ENCODE peak calls at places on chromosomes 4 and X, in seven cellular contexts. U is GM23338, T is left lung, L is breast epithelium, K is neural crest cell, C is GM13977, E is LNCaP clone FGC. F is an unnamed sample.
A peak's percentile ranks its signal among the peaks of the same experiment; 100 is the strongest.

GRCh38 chr4:25861422-25861926 is 1.3 kb downstream of the SEL1L3 start:
- DNase-seq in U (no peak), T (no peak), L (no peak), K (no peak), C (no peak), E (peak; percentile 17), F (no peak)

GRCh38 chr4:48681856-48682255 is 98.2 kb downstream of the FRYL start:
- DNase-seq in U (peak; percentile 41), T (no peak), L (no peak), K (no peak), C (peak; percentile 39), E (no peak), F (no peak)

GRCh38 chr4:7295201-7295916 is 103.0 kb downstream of the SORCS2 start:
- DNase-seq in U (no peak), T (peak; percentile 53), L (no peak), K (peak; percentile 38), C (no peak), E (no peak), F (no peak)

GRCh38 chr4:40486534-40486933 is 143.1 kb downstream of the RBM47 start:
- DNase-seq in U (no peak), T (no peak), L (no peak), K (no peak), C (no peak), E (no peak), F (no peak)

GRCh38 chr4:128707864-128708263 is 101.6 kb upstream of the JADE1 start:
- DNase-seq in U (no peak), T (no peak), L (no peak), K (no peak), C (no peak), E (no peak), F (no peak)

GRCh38 chr4:80101086-80101767 is 28.2 kb upstream of the ANTXR2 start:
- DNase-seq in U (no peak), T (no peak), L (no peak), K (no peak), C (no peak), E (no peak), F (no peak)

GRCh38 chr4:139267301-139267700 is 12.7 kb downstream of the MGARP start:
- DNase-seq in U (no peak), T (no peak), L (no peak), K (no peak), C (no peak), E (no peak), F (no peak)

GRCh38 chr4:158033416-158033863 is 139.4 kb downstream of the GASK1B start:
- DNase-seq in U (no peak), T (no peak), L (no peak), K (no peak), C (no peak), E (no peak), F (no peak)

GRCh38 chr4:144575181-144575580 is 70.8 kb upstream of the HHIP start:
- DNase-seq in U (peak; percentile 23), T (no peak), L (no peak), K (no peak), C (no peak), E (no peak), F (peak; percentile 10)

GRCh38 chr4:150385606-150386005 is 196.3 kb upstream of the MAB21L2 start:
- DNase-seq in U (peak; percentile 40), T (no peak), L (no peak), K (no peak), C (no peak), E (no peak), F (no peak)

GRCh38 chrX:132876933-132877332 is 81.5 kb downstream of the HS6ST2 start:
- DNase-seq in U (no peak), T (no peak), L (no peak), K (no peak), C (no peak), E (peak; percentile 26), F (no peak)

GRCh38 chrX:132875705-132876508 is 82.5 kb downstream of the HS6ST2 start:
- DNase-seq in U (peak; percentile 64), T (no peak), L (no peak), K (no peak), C (no peak), E (peak; percentile 38), F (no peak)

GRCh38 chrX:132877954-132878536 is 80.4 kb downstream of the HS6ST2 start:
- DNase-seq in U (no peak), T (no peak), L (no peak), K (no peak), C (no peak), E (no peak), F (peak; percentile 7)

GRCh38 chrX:132876509-132876837 is 82.0 kb downstream of the HS6ST2 start:
- DNase-seq in U (peak; percentile 64), T (no peak), L (no peak), K (no peak), C (no peak), E (no peak), F (no peak)
- TF ChIP-seq CTCF in U (no peak), T (no peak), L (no peak), K (no peak), C (no peak), E (no peak), F (no peak)

GRCh38 chr4:121655320-121656268 is 41.2 kb downstream of the ANXA5 start:
- DNase-seq in U (no peak), T (no peak), L (no peak), K (no peak), C (no peak), E (no peak), F (no peak)

GRCh38 chr4:121658125-121658524 is 38.7 kb downstream of the ANXA5 start:
- DNase-seq in U (no peak), T (no peak), L (no peak), K (no peak), C (no peak), E (no peak), F (no peak)

GRCh38 chr4:121653986-121654385 is 42.8 kb downstream of the ANXA5 start:
- DNase-seq in U (no peak), T (no peak), L (no peak), K (no peak), C (no peak), E (no peak), F (no peak)

GRCh38 chr4:121654738-121655137 is 42.0 kb downstream of the ANXA5 start:
- DNase-seq in U (no peak), T (no peak), L (no peak), K (no peak), C (peak; percentile 11), E (no peak), F (no peak)

GRCh38 chr4:121656269-121656641 is 40.5 kb downstream of the ANXA5 start:
- DNase-seq in U (peak; percentile 60), T (peak; percentile 37), L (no peak), K (peak; percentile 21), C (peak; percentile 5), E (peak; percentile 50), F (peak; percentile 51)
- TF ChIP-seq CTCF in U (peak; percentile 57), T (peak; percentile 29), L (peak; percentile 49), K (peak; percentile 61), C (peak; percentile 58), E (peak; percentile 67), F (peak; percentile 52)

DNA sequence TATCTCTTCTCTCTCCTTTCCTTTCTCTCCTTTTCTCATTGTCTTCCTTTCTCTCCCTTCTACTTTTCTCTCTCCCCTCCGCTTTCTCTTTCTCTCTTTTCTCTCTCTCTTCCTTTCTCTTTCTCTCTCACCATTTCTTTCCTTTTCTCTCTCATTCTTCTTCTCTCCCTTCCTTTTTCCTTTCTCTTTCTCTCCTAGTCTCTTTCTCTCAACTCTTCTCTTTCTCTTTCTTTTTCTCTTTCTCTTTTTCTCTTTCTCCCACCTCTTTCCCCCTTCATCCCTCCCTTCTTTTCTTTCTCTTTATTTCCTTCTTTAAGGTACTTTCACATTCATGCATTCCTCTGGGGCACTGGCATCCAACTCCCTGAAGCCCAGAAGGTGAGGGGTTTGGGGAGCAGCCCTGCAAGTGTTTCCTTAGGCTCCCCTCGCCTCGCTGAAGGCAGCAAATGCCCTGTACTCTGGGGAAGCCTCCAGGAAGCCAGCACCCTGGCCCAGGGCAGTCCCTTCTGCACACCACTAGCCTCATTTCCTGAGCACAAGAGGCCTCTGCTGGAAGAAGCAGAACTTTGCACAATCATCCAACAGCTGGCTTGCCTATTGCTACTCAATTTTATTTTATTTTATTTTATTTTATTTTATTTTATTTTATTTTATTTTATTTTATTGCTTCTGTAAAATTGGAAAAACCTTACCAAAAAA is 124.2 kb downstream of the NFKB1 start:
- DNase-seq in U (peak; percentile 52), T (peak; percentile 64), L (no peak), K (no peak), C (peak; percentile 65), E (no peak), F (no peak)
- TF ChIP-seq CTCF in U (peak; percentile 31), T (no peak), L (no peak), K (no peak), C (peak; percentile 62), E (peak; percentile 61), F (no peak)

DNA sequence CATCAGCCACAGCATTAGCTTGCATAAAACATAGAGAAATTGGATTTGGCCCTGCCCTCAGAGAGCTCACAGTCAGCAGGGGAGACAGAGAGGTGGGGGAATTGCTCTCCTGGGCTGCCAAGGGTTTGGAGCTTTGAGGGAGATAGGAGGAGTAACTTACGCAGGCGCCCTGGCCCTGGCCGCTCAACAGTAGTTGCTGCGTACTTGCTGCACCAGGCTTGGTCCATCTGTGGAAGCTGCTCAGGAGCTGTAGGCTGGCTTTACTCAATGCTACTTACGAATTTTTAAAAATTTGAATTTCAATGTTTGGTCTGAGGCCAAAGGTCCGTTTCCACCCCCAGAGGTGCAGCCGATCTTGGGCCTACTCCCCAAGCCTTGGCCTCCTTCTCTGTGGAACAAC is 83.3 kb downstream of the CPZ start:
- DNase-seq in U (no peak), T (no peak), L (no peak), K (no peak), C (no peak), E (no peak), F (no peak)
- TF ChIP-seq CTCF in U (no peak), T (no peak), L (no peak), K (no peak), C (no peak), E (no peak), F (no peak)

GRCh38 chrX:38327007-38327774 is at the start of gene RPGR:
- DNase-seq in U (peak; percentile 91), T (peak; percentile 95), L (peak; percentile 93), K (peak; percentile 83), C (peak; percentile 87), E (peak; percentile 73), F (peak; percentile 89)

GRCh38 chrX:38326086-38326485 is 1.2 kb downstream of the RPGR start:
- DNase-seq in U (no peak), T (no peak), L (no peak), K (no peak), C (no peak), E (no peak), F (no peak)

GRCh38 chrX:38332505-38332904 is 5.2 kb upstream of the RPGR start:
- DNase-seq in U (no peak), T (no peak), L (no peak), K (no peak), C (no peak), E (no peak), F (no peak)

DNA sequence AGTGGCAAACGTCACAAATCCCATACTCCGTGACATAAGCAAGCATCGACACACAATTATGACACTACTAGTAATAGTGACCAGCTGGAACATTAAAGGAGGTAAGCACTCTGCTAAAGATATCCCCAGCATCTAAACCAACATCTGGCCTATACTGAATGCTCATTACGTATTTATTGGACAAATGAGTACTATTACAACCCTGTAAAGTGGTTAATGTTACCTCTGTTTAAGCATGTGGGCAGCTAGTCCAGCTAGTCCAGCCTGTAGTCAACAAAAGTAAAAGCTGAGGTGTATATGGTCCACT is 419 bp upstream of the RPGR start:
- DNase-seq in U (no peak), T (no peak), L (no peak), K (no peak), C (no peak), E (no peak), F (no peak)
- TF ChIP-seq CTCF in U (no peak), T (no peak), L (no peak), K (no peak), C (no peak), E (no peak), F (no peak)